ENCODE peak calls at places on chromosome 15, in six cellular contexts. X is IMR-90; J is psoas muscle; Q is CD8-positive, alpha-beta T cell; H is A549; B is testis. R is an unnamed sample. For H3K4me1, the result is how much of the 10 kb centered on the place peaks cover.

GRCh38 chr15:39118510-39118909 is 462.4 kb upstream of the THBS1 start:
- DNase-seq in X (peak), J (no peak), Q (no peak), H (no peak), B (no peak), R (peak)

GRCh38 chr15:70038730-70039392 is 58.9 kb downstream of the TLE3 start:
- DNase-seq in X (no peak), J (no peak), Q (no peak), H (no peak), B (no peak), R (no peak)

GRCh38 chr15:63856711-63857458 is 23.1 kb upstream of the HERC1 start:
- DNase-seq in X (peak), J (no peak), Q (no peak), H (no peak), B (no peak), R (peak)

GRCh38 chr15:74830868-74831267 is 4.4 kb downstream of the CPLX3 start:
- DNase-seq in X (no peak), J (no peak), Q (no peak), H (no peak), B (no peak), R (no peak)

GRCh38 chr15:68460166-68460565 is 28.2 kb upstream of the ITGA11 start:
- DNase-seq in X (no peak), J (no peak), Q (no peak), H (no peak), B (no peak), R (no peak)

GRCh38 chr15:74373731-74374647 is 6.5 kb upstream of the CYP11A1 start:
- DNase-seq in X (peak), J (peak), Q (peak), H (peak), B (peak), R (no peak)

GRCh38 chr15:36903922-36904479 is 196.3 kb downstream of the MEIS2 start:
- DNase-seq in X (no peak), J (no peak), Q (no peak), H (no peak), B (no peak), R (peak)

GRCh38 chr15:81485806-81486205 is 111.8 kb upstream of the TMC3 start:
- DNase-seq in X (no peak), J (no peak), Q (no peak), H (no peak), B (no peak), R (no peak)

GRCh38 chr15:83108266-83109219 is 1.1 kb downstream of the TM6SF1 start:
- DNase-seq in X (peak), J (peak), Q (peak), H (peak), B (peak), R (no peak)

GRCh38 chr15:69014454-69014853 is at the start of gene NOX5:
- DNase-seq in X (peak), J (no peak), Q (no peak), H (peak), B (no peak), R (peak)

GRCh38 chr15:39453500-39454073 is 127.3 kb upstream of the THBS1 start:
- DNase-seq in X (no peak), J (no peak), Q (no peak), H (no peak), B (no peak), R (no peak)

GRCh38 chr15:93333826-93334225 is 244.8 kb upstream of the RGMA start:
- DNase-seq in X (no peak), J (no peak), Q (no peak), H (no peak), B (no peak), R (no peak)

GRCh38 chr15:26065723-26066122 is 202.6 kb upstream of the ATP10A start:
- DNase-seq in X (no peak), J (no peak), Q (no peak), H (no peak), B (no peak), R (no peak)

GRCh38 chr15:97129684-97130083 is 799.2 kb downstream of the NR2F2 start:
- DNase-seq in X (no peak), J (no peak), Q (no peak), H (no peak), B (no peak), R (no peak)

GRCh38 chr15:49855917-49856637 is 235.2 kb downstream of the DTWD1 start:
- DNase-seq in X (peak), J (no peak), Q (no peak), H (peak), B (no peak), R (no peak)

GRCh38 chr15:65960586-65960985 is 91.3 kb downstream of the RAB11A start:
- DNase-seq in X (no peak), J (no peak), Q (no peak), H (no peak), B (no peak), R (no peak)

GRCh38 chr15:65278480-65278879 is 8.2 kb downstream of the PARP16 start:
- DNase-seq in X (no peak), J (no peak), Q (no peak), H (no peak), B (no peak), R (no peak)

GRCh38 chr15:63597033-63597790 is at the start of gene FBXL22:
- DNase-seq in X (peak), J (no peak), Q (no peak), H (no peak), B (peak), R (no peak)

GRCh38 chr15:95698971-95699370 is 631.5 kb upstream of the NR2F2 start:
- DNase-seq in X (peak), J (no peak), Q (no peak), H (no peak), B (no peak), R (no peak)

GRCh38 chr15:50971115-50971514 is 62.6 kb downstream of the AP4E1 start:
- DNase-seq in X (no peak), J (no peak), Q (no peak), H (no peak), B (no peak), R (no peak)

GRCh38 chr15:95843241-95843851 is 487.2 kb upstream of the NR2F2 start:
- DNase-seq in X (no peak), J (no peak), Q (no peak), H (no peak), B (peak), R (no peak)

GRCh38 chr15:97961067-97961954 is 808 bp downstream of the ARRDC4 start:
- DNase-seq in X (peak), J (peak), Q (peak), H (no peak), B (peak), R (peak)

GRCh38 chr15:70486451-70487379 is 276.6 kb downstream of the UACA start:
- DNase-seq in X (peak), J (peak), Q (peak), H (no peak), B (no peak), R (no peak)

GRCh38 chr15:76312540-76313174 is 1.4 kb upstream of the ETFA start:
- DNase-seq in X (peak), J (no peak), Q (no peak), H (peak), B (no peak), R (peak)

GRCh38 chr15:28885289-28885629 is 515 bp upstream of the APBA2 start:
- DNase-seq in X (no peak), J (no peak), Q (no peak), H (no peak), B (no peak), R (no peak)

GRCh38 chr15:69823223-69823907 is 274.4 kb downstream of the TLE3 start:
- DNase-seq in X (peak), J (no peak), Q (no peak), H (peak), B (peak), R (no peak)

GRCh38 chr15:96217983-96218382 is 112.5 kb upstream of the NR2F2 start:
- DNase-seq in X (no peak), J (no peak), Q (no peak), H (no peak), B (no peak), R (no peak)

GRCh38 chr15:25859838-25860645 is 3.1 kb downstream of the ATP10A start:
- DNase-seq in X (no peak), J (no peak), Q (peak), H (no peak), B (no peak), R (no peak)

GRCh38 chr15:45402955-45403892 is 24.9 kb upstream of the GATM start:
- DNase-seq in X (peak), J (peak), Q (peak), H (peak), B (peak), R (no peak)

GRCh38 chr15:97036301-97036700 is 705.8 kb downstream of the NR2F2 start:
- DNase-seq in X (no peak), J (no peak), Q (no peak), H (no peak), B (no peak), R (no peak)

DNA sequence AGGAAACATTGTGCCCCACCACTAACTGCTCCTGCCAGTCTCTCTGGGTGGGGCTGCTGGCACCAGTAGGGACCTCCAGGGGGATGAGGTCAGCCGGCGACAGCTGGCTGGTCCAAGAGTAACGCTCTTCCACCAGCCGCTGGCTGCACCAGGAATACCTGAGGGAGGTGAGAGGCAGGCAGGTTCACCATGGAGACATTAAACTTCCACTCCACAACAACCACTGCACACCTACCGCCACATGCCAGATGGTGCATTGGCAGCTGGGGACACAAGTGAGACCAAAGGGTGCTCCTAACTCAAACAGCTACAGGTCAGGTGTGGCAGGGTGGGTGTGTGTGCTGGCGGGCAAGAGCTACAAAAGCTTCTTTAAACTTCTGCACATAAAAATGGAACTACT is 4.5 kb downstream of the POLG start:
- DNase-seq in X (no peak), J (no peak), Q (no peak), H (no peak), B (no peak), R (no peak)
- H3K4me1 ChIP-seq in X (under half), J (under half), Q (half or more), H (under half), B (under half), R (under half)

GRCh38 chr15:40928351-40928974 is 677 bp upstream of the DLL4 start:
- DNase-seq in X (no peak), J (no peak), Q (no peak), H (no peak), B (no peak), R (no peak)

GRCh38 chr15:40926659-40927496 is 2.3 kb upstream of the DLL4 start:
- DNase-seq in X (no peak), J (no peak), Q (no peak), H (no peak), B (no peak), R (no peak)

GRCh38 chr15:40928975-40929729 is at the start of gene DLL4:
- DNase-seq in X (peak), J (peak), Q (no peak), H (peak), B (no peak), R (no peak)

GRCh38 chr15:40925863-40926658 is 3.1 kb upstream of the DLL4 start:
- DNase-seq in X (no peak), J (no peak), Q (no peak), H (no peak), B (no peak), R (no peak)

GRCh38 chr15:40927497-40928346 is 1.4 kb upstream of the DLL4 start:
- DNase-seq in X (no peak), J (peak), Q (no peak), H (no peak), B (no peak), R (no peak)
- H3K4me1 ChIP-seq in X (under half), J (half or more), Q (half or more), H (under half), B (under half), R (under half)

DNA sequence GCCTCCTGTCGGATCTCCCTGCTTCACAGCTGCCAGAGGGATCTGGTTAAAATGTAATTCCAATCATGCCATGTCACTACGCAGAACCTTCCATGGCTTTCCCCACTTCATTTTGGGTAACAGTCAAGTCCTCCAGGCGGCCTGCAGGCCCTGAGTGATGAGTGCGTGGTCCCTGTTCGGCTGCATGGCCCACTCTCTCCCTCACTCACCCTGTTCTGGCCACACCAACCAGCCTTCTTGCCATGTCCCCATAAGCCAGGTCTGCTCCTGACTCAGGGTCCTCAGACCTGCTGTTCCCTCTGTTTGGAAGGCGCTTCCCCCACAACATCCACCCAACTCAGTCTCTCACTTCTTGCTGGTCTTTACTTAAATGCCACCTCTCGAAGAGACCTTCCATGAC is 41.6 kb upstream of the LINGO1 start:
- DNase-seq in X (no peak), J (no peak), Q (no peak), H (no peak), B (no peak), R (no peak)
- H3K4me1 ChIP-seq in X (under half), J (under half), Q (under half), H (under half), B (under half), R (under half)

DNA sequence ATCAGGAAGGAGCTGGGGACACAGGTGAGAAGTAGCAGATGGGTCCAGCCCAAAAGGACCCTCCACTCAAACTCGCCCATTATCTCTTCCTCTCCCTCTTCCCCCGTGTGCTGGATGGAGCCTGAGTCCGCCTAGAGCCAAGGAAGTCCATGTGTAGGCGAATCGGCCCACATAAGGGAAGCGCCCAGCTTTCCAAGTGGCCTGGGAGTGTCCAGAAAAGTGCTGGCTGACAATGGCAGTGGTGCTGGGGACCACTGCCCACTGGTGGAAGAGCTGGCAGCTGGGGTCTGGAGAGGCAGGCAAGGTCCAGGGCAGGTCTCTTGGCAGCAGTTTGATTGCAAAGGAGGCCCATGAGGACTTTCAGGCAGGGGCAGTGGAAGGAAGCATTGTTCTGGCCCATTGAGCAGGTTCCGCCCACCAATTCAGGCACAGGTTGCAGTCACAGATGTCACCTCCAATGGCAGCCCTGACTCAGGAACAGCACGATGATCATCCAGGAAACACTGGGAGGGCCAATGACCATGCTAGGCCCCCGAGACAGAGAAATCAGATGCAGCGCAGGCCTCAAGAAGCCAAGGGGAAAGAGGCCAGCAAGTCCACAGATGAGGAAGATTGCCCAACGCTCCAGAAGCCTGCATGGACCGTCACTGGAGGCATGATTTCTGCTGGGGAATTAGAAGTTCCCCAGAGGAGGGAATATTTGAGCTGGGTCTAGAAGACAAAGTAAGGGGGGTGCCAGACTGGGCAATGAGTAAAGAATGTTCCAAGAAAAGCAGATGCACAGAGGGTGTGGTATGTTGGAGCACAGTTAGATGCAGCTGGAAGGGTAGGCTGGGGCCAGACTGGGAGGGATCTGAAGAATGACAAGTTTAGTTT is 3.0 kb downstream of the MFGE8 start:
- DNase-seq in X (no peak), J (peak), Q (no peak), H (no peak), B (no peak), R (no peak)
- H3K4me1 ChIP-seq in X (under half), J (half or more), Q (under half), H (under half), B (under half), R (under half)

GRCh38 chr15:77526582-77527163 is 106.0 kb downstream of the HMG20A start:
- DNase-seq in X (no peak), J (no peak), Q (no peak), H (no peak), B (no peak), R (no peak)
- H3K4me1 ChIP-seq in X (under half), J (under half), Q (under half), H (under half), B (under half), R (under half)

DNA sequence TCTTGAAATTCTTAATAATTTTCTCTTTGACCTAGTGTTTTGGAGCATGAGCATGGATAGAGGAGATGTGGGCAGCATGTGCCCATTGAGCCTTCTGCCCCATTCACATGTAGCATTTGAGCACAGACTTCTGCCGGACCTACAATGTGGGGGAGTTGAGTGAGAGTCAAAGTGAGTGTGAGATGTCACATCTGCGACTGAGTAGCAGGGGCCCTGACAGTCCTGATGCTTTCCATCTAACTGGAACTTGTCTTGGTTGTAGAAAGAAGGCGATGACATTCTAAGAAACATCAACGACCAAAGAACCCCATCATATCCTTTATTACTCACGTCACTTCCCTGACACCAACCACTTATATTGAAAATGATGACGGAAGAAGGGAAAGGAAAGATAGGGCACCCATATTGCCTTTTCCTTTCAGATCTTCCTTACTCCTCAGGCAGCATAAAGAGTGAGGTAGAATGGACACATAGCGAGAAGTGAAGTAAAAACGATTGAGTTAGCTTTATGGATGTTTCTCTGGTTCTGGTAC is 30.5 kb downstream of the SMAD3 start:
- DNase-seq in X (no peak), J (no peak), Q (no peak), H (no peak), B (no peak), R (no peak)
- H3K4me1 ChIP-seq in X (under half), J (half or more), Q (under half), H (half or more), B (under half), R (half or more)